ENCODE peak calls at places on chromosomes 3 and 15, in five cellular contexts. O, E, R, U and B are unnamed samples.

GRCh38 chr3:147356145-147356908 is 50.0 kb downstream of the ZIC4 start:
- DNase-seq in O (no peak), R (no peak), U (no peak), E (no peak), B (no peak)

GRCh38 chr15:101496198-101496986 is 6.9 kb upstream of the PCSK6 start:
- DNase-seq in O (no peak), U (no peak), R (no peak), E (no peak), B (no peak)

GRCh38 chr3:149382518-149382917 is 5.1 kb upstream of the TM4SF1 start:
- DNase-seq in E (no peak), U (no peak), R (no peak), O (no peak), B (no peak)

GRCh38 chr15:59828871-59829270 is 139.8 kb upstream of the BNIP2 start:
- DNase-seq in E (no peak), O (no peak), U (no peak), R (no peak), B (no peak)

GRCh38 chr3:156368189-156368588 is 186.7 kb downstream of the SSR3 start:
- DNase-seq in O (no peak), U (no peak), R (no peak), E (no peak), B (no peak)

GRCh38 chr3:32569540-32570425 is 875 bp downstream of the DYNC1LI1 start:
- DNase-seq in R (peak; percentile 61), U (peak; percentile 73), E (peak; percentile 62), O (peak; percentile 72), B (peak; percentile 44)

GRCh38 chr3:124248471-124249028 is 256.6 kb upstream of the ROPN1 start:
- DNase-seq in R (peak; percentile 54), O (no peak), E (no peak), U (peak; percentile 60), B (peak; percentile 85)

GRCh38 chr3:66138336-66139234 is 82.2 kb upstream of the SLC25A26 start:
- DNase-seq in O (peak; percentile 73), U (peak; percentile 84), R (peak; percentile 28), E (peak; percentile 14), B (peak; percentile 81)

GRCh38 chr15:51600114-51600513 is 22.5 kb downstream of the DMXL2 start:
- DNase-seq in R (no peak), O (no peak), U (peak; percentile 25), E (no peak), B (peak; percentile 41)

GRCh38 chr3:13143381-13144004 is 70.3 kb upstream of the IQSEC1 start:
- DNase-seq in U (no peak), R (no peak), E (no peak), O (no peak), B (no peak)

GRCh38 chr15:34366271-34367043 is 539 bp downstream of the LPCAT4 start:
- DNase-seq in U (peak; percentile 73), R (peak; percentile 70), O (peak; percentile 80), E (peak; percentile 66), B (peak; percentile 75)

GRCh38 chr15:81227716-81228115 is 31.0 kb downstream of the IL16 start:
- DNase-seq in E (no peak), R (no peak), U (no peak), O (no peak), B (no peak)

GRCh38 chr3:141523615-141524375 is 37.0 kb downstream of the RASA2 start:
- DNase-seq in O (no peak), E (no peak), U (no peak), R (no peak), B (no peak)

GRCh38 chr3:184419171-184419570 is 39.3 kb downstream of the CHRD start:
- DNase-seq in O (no peak), U (no peak), R (no peak), E (no peak), B (no peak)

GRCh38 chr3:49358217-49358883 is at the start of gene GPX1:
- DNase-seq in R (peak; percentile 97), E (peak; percentile 90), U (peak; percentile 99), O (peak; percentile 98), B (peak; percentile 98)

GRCh38 chr3:18758047-18758704 is 333.0 kb upstream of the SATB1 start:
- DNase-seq in R (no peak), O (peak; percentile 15), U (no peak), E (peak; percentile 90), B (peak; percentile 59)

GRCh38 chr15:100116416-100117190 is 225.2 kb downstream of the ADAMTS17 start:
- DNase-seq in R (peak; percentile 81), U (no peak), E (peak; percentile 22), O (no peak), B (peak; percentile 19)

GRCh38 chr3:48797626-48798025 is 50.0 kb downstream of the PRKAR2A start:
- DNase-seq in E (no peak), U (no peak), R (no peak), O (no peak), B (peak; percentile 25)

GRCh38 chr3:122603056-122603455 is 25.6 kb downstream of the PARP15 start:
- DNase-seq in E (no peak), O (no peak), U (no peak), R (no peak), B (no peak)

GRCh38 chr15:95875141-95875643 is 455.3 kb upstream of the NR2F2 start:
- DNase-seq in O (no peak), R (no peak), E (no peak), U (peak; percentile 93), B (peak; percentile 91)

GRCh38 chr3:59052803-59053411 is 3.1 kb upstream of the CFAP20DC start:
- DNase-seq in E (peak; percentile 27), U (peak; percentile 71), R (no peak), O (no peak), B (peak; percentile 74)

GRCh38 chr3:111851511-111851954 is 7.5 kb upstream of the PHLDB2 start:
- DNase-seq in O (no peak), U (peak; percentile 74), E (no peak), R (no peak), B (peak; percentile 86)

GRCh38 chr3:67381667-67382272 is 272.6 kb downstream of the SUCLG2 start:
- DNase-seq in R (no peak), O (no peak), U (peak; percentile 60), E (peak; percentile 57), B (peak; percentile 64)

GRCh38 chr15:51697150-51697549 is 15.8 kb downstream of the SCG3 start:
- DNase-seq in U (no peak), E (no peak), O (no peak), R (no peak), B (no peak)

GRCh38 chr3:135456182-135456790 is 509.2 kb upstream of the PPP2R3A start:
- DNase-seq in E (no peak), U (no peak), O (peak; percentile 85), R (no peak), B (no peak)

GRCh38 chr3:102083469-102083868 is 234.2 kb downstream of the NFKBIZ start:
- DNase-seq in U (no peak), O (no peak), E (no peak), R (no peak), B (no peak)

GRCh38 chr15:31344824-31345605 is 18.4 kb downstream of the KLF13 start:
- DNase-seq in U (no peak), E (peak; percentile 39), O (no peak), R (peak; percentile 72), B (no peak)

GRCh38 chr3:145767909-145768308 is 393.1 kb downstream of the PLOD2 start:
- DNase-seq in R (no peak), U (peak; percentile 18), O (no peak), E (peak; percentile 6), B (peak; percentile 19)

GRCh38 chr3:35044185-35044584 is 595.1 kb upstream of the ARPP21 start:
- DNase-seq in R (no peak), E (no peak), O (no peak), U (no peak), B (no peak)

GRCh38 chr15:92623435-92623834 is 32.1 kb downstream of the FAM174B start:
- DNase-seq in R (no peak), O (peak; percentile 87), U (no peak), E (no peak), B (no peak)

GRCh38 chr3:186208328-186208989 is 99.6 kb upstream of the ETV5 start:
- DNase-seq in E (peak; percentile 69), O (no peak), U (no peak), R (no peak), B (no peak)

GRCh38 chr3:38438421-38438820 is 15.3 kb upstream of the ACVR2B start:
- DNase-seq in E (no peak), O (no peak), U (no peak), R (no peak), B (no peak)

GRCh38 chr3:156024904-156025303 is 95.5 kb upstream of the KCNAB1 start:
- DNase-seq in U (peak; percentile 58), E (no peak), O (no peak), R (no peak), B (peak; percentile 25)

GRCh38 chr3:107452436-107452835 is 70.3 kb upstream of the BBX start:
- DNase-seq in E (no peak), R (no peak), O (no peak), U (peak; percentile 32), B (peak; percentile 76)

GRCh38 chr15:52783191-52783829 is 6.8 kb downstream of the ONECUT1 start:
- DNase-seq in U (no peak), O (no peak), R (no peak), E (no peak), B (no peak)

DNA sequence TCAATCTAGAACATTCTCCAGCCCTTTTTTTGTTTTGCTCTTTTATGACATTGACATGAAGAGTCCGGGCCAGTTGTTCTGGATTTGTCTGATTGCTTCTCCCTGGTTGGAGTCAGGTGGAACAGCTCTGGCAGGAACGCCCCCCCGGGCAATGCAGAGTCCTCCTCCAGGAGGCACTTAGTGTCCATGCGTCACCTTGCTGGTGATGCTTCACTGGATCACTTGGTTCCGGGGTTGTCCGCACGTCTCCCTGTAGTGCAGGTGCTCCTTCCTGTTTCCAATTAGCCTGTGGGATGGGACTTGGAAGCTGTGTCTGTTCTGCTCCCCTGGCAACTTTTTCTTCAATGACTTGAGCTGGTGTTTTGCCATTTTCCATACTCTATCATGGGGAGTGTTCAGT is 9.8 kb downstream of the CSK start:
- DNase-seq in O (no peak), U (no peak), E (no peak), R (no peak), B (no peak)
- H3K4me3 ChIP-seq in O (no peak overlapping the region), U (no peak overlapping the region), E (peak overlapping the region; percentile 97), R (no peak overlapping the region), B (no peak overlapping the region)

GRCh38 chr3:157888040-157888439 is 218.2 kb downstream of the SHOX2 start:
- DNase-seq in U (peak; percentile 36), E (no peak), R (no peak), O (no peak), B (no peak)
- TF ChIP-seq CTCF in U (peak; percentile 6), E (peak; percentile 27), R (no peak), O (peak; percentile 2), B (no peak)

GRCh38 chr15:56358604-56359003 is 6.6 kb upstream of the TEX9 start:
- DNase-seq in U (no peak), R (no peak), E (no peak), O (no peak), B (no peak)
- H3K4me3 ChIP-seq in U (no peak overlapping the region), R (no peak overlapping the region), E (no peak overlapping the region), O (no peak overlapping the region), B (no peak overlapping the region)

DNA sequence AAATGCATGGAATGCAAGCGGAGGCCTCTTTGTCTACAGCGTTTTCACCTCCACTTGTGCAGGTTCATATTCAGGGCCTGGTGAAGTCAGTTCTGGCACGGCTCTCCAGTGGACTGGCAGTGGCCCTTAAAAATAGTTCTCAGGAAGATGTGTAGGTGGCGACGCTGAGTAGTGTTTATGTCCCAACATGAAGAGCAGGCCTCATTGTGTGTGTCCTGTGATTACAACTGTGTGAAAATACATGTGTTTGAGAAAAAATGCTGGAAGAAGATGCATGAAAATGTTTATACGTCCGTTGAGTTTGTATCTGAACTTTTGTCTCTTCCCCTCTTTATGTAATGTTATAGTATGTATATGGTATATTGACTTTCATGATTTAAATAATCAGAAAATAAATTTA is 7.2 kb downstream of the LIPC start:
- DNase-seq in O (peak; percentile 70), U (peak; percentile 65), E (peak; percentile 46), R (peak; percentile 49), B (peak; percentile 72)
- TF ChIP-seq CTCF in O (peak; percentile 56), U (peak; percentile 11), E (peak; percentile 72), R (peak; percentile 52), B (peak; percentile 32)